ENCODE peak calls at places on chromosomes 12 and 14, in six cellular contexts. One of them, this sample, is unnamed.

GRCh38 chr12:43306066-43306465 is 245.9 kb downstream of the ADAMTS20 start:
- DNase-seq in ovary: no peak
- DNase-seq in AG04450: peak; percentile 93
- DNase-seq in uterus: peak; percentile 56
- DNase-seq in GM23338: no peak
- DNase-seq in PC-3: peak; percentile 89
- DNase-seq in this sample: peak; percentile 45

GRCh38 chr12:4114986-4115385 is 158.6 kb upstream of the CCND2 start:
- DNase-seq in PC-3: no peak
- DNase-seq in ovary: no peak
- DNase-seq in GM23338: peak; percentile 39
- DNase-seq in AG04450: no peak
- DNase-seq in uterus: no peak
- DNase-seq in this sample: no peak

GRCh38 chr12:10189653-10190052 is 10.8 kb downstream of the TMEM52B start:
- DNase-seq in PC-3: peak; percentile 66
- DNase-seq in AG04450: no peak
- DNase-seq in GM23338: no peak
- DNase-seq in uterus: peak; percentile 44
- DNase-seq in ovary: no peak
- DNase-seq in this sample: peak; percentile 23

GRCh38 chr12:6380141-6381121 is 3.5 kb upstream of the LTBR start:
- DNase-seq in ovary: no peak
- DNase-seq in PC-3: no peak
- DNase-seq in uterus: no peak
- DNase-seq in GM23338: no peak
- DNase-seq in AG04450: no peak
- DNase-seq in this sample: no peak

GRCh38 chr12:132056320-132056719 is 87.8 kb downstream of the DDX51 start:
- DNase-seq in uterus: no peak
- DNase-seq in PC-3: no peak
- DNase-seq in ovary: no peak
- DNase-seq in AG04450: no peak
- DNase-seq in GM23338: no peak
- DNase-seq in this sample: no peak

GRCh38 chr12:94134226-94134795 is 14.1 kb upstream of the PLXNC1 start:
- DNase-seq in AG04450: peak; percentile 20
- DNase-seq in ovary: no peak
- DNase-seq in GM23338: peak; percentile 62
- DNase-seq in PC-3: peak; percentile 79
- DNase-seq in uterus: no peak
- DNase-seq in this sample: no peak

GRCh38 chr14:63956326-63956725 is 103.5 kb downstream of the SYNE2 start:
- DNase-seq in ovary: no peak
- DNase-seq in PC-3: peak; percentile 19
- DNase-seq in AG04450: no peak
- DNase-seq in uterus: no peak
- DNase-seq in GM23338: no peak
- DNase-seq in this sample: no peak

GRCh38 chr12:105444809-105445102 is 114.3 kb downstream of the C12orf75 start:
- DNase-seq in uterus: no peak
- DNase-seq in PC-3: peak; percentile 34
- DNase-seq in GM23338: no peak
- DNase-seq in AG04450: no peak
- DNase-seq in ovary: no peak
- DNase-seq in this sample: no peak

GRCh38 chr14:99793213-99794155 is at the start of gene EML1:
- DNase-seq in ovary: peak; percentile 90
- DNase-seq in AG04450: peak; percentile 21
- DNase-seq in uterus: peak; percentile 85
- DNase-seq in PC-3: peak; percentile 80
- DNase-seq in GM23338: peak; percentile 88
- DNase-seq in this sample: peak; percentile 93

GRCh38 chr12:120037851-120038250 is 48.8 kb downstream of the BICDL1 start:
- DNase-seq in AG04450: no peak
- DNase-seq in GM23338: no peak
- DNase-seq in uterus: no peak
- DNase-seq in ovary: no peak
- DNase-seq in PC-3: peak; percentile 18
- DNase-seq in this sample: no peak

GRCh38 chr12:95318071-95318545 is 100.5 kb downstream of the VEZT start:
- DNase-seq in ovary: no peak
- DNase-seq in AG04450: peak; percentile 70
- DNase-seq in PC-3: peak; percentile 96
- DNase-seq in uterus: no peak
- DNase-seq in GM23338: no peak
- DNase-seq in this sample: no peak

GRCh38 chr14:89921896-89922548 is 32.5 kb downstream of the EFCAB11 start:
- DNase-seq in AG04450: no peak
- DNase-seq in uterus: no peak
- DNase-seq in ovary: no peak
- DNase-seq in PC-3: peak; percentile 79
- DNase-seq in GM23338: no peak
- DNase-seq in this sample: no peak

GRCh38 chr12:64720884-64721283 is 38.3 kb downstream of the GNS start:
- DNase-seq in GM23338: no peak
- DNase-seq in uterus: no peak
- DNase-seq in PC-3: no peak
- DNase-seq in AG04450: no peak
- DNase-seq in ovary: no peak
- DNase-seq in this sample: no peak

DNA sequence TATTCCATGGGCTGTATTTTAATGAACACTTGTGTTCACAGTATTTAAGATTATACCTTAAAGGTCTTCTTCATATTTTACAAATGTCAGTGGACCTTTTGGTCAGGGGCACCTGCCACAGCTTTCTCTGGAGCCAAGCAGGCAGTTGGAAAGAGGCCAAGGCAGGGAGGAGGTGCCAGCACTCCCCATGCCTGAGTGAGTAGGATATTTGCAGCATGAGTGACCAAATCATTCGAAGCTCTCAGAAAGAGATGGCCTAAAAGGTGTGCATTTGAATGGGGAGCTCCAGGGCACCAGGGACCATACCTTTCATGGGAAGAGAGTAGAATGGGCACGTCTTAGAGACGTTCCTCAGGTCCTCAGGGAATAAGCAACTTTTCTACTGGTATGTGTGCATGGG is 121.6 kb downstream of the GPR135 start:
- DNase-seq in uterus: no peak
- DNase-seq in AG04450: no peak
- DNase-seq in GM23338: no peak
- DNase-seq in ovary: no peak
- DNase-seq in PC-3: peak; percentile 67
- DNase-seq in this sample: no peak
- H3K27ac ChIP-seq in uterus: peak overlapping the region; percentile 48
- H3K27ac ChIP-seq in AG04450: no peak overlapping the region
- H3K27ac ChIP-seq in GM23338: peak overlapping the region; percentile 41
- H3K27ac ChIP-seq in ovary: no peak overlapping the region
- H3K27ac ChIP-seq in PC-3: peak overlapping the region; percentile 64
- H3K27ac ChIP-seq in this sample: no peak overlapping the region

GRCh38 chr12:108128221-108129016 is 669 bp upstream of the WSCD2 start:
- DNase-seq in uterus: no peak
- DNase-seq in AG04450: no peak
- DNase-seq in GM23338: no peak
- DNase-seq in PC-3: no peak
- DNase-seq in ovary: no peak
- DNase-seq in this sample: no peak

GRCh38 chr12:108131035-108131434 is 1.9 kb downstream of the WSCD2 start:
- DNase-seq in PC-3: no peak
- DNase-seq in uterus: no peak
- DNase-seq in ovary: no peak
- DNase-seq in GM23338: no peak
- DNase-seq in AG04450: no peak
- DNase-seq in this sample: no peak

GRCh38 chr12:108126990-108127468 is 2.1 kb upstream of the WSCD2 start:
- DNase-seq in PC-3: no peak
- DNase-seq in ovary: no peak
- DNase-seq in AG04450: no peak
- DNase-seq in uterus: peak; percentile 43
- DNase-seq in GM23338: no peak
- DNase-seq in this sample: no peak

GRCh38 chr12:108127654-108128053 is 1.4 kb upstream of the WSCD2 start:
- DNase-seq in PC-3: no peak
- DNase-seq in ovary: no peak
- DNase-seq in uterus: no peak
- DNase-seq in GM23338: no peak
- DNase-seq in AG04450: no peak
- DNase-seq in this sample: no peak

GRCh38 chr12:108129017-108129812 is at the start of gene WSCD2:
- DNase-seq in uterus: peak; percentile 67
- DNase-seq in ovary: peak; percentile 15
- DNase-seq in GM23338: peak; percentile 92
- DNase-seq in PC-3: peak; percentile 30
- DNase-seq in AG04450: no peak
- DNase-seq in this sample: peak; percentile 54
- TF ChIP-seq CTCF in uterus: no peak
- TF ChIP-seq CTCF in ovary: no peak
- TF ChIP-seq CTCF in GM23338: peak; percentile 55
- TF ChIP-seq CTCF in PC-3: no peak
- TF ChIP-seq CTCF in AG04450: no peak
- TF ChIP-seq CTCF in this sample: no peak

DNA sequence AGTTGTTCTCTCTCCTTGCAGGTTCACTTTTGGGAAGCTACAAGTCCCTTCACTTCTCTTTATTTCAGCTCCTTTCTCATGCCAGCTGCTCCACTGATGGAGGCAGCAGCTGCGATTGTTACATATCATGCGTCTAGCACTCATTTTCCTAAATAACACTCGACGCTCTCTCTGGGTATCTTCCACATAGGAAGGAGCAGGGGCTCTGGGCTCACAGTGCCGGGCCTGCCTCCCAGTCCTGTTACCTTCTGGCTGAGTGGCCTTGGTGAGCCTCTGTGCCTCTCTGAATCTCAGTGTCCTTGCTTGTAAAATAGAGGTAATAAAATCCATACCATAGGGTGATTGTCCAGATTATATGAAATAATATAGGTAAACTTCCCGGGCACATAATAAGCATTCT is 162.5 kb upstream of the HIF1A start:
- DNase-seq in AG04450: no peak
- DNase-seq in GM23338: no peak
- DNase-seq in uterus: no peak
- DNase-seq in PC-3: no peak
- DNase-seq in ovary: no peak
- DNase-seq in this sample: no peak
- H3K27ac ChIP-seq in AG04450: no peak overlapping the region
- H3K27ac ChIP-seq in GM23338: peak overlapping the region; percentile 20
- H3K27ac ChIP-seq in uterus: no peak overlapping the region
- H3K27ac ChIP-seq in PC-3: peak overlapping the region; percentile 60
- H3K27ac ChIP-seq in ovary: no peak overlapping the region
- H3K27ac ChIP-seq in this sample: no peak overlapping the region

GRCh38 chr12:121956041-121956341 is 37.6 kb downstream of the CFAP251 start:
- DNase-seq in PC-3: no peak
- DNase-seq in AG04450: no peak
- DNase-seq in uterus: no peak
- DNase-seq in GM23338: no peak
- DNase-seq in ovary: no peak
- DNase-seq in this sample: no peak
- TF ChIP-seq CTCF in PC-3: peak; percentile 10
- TF ChIP-seq CTCF in AG04450: no peak
- TF ChIP-seq CTCF in uterus: no peak
- TF ChIP-seq CTCF in GM23338: no peak
- TF ChIP-seq CTCF in ovary: no peak
- TF ChIP-seq CTCF in this sample: no peak

GRCh38 chr14:32656609-32657008 is 282.1 kb upstream of the NPAS3 start:
- DNase-seq in ovary: no peak
- DNase-seq in PC-3: no peak
- DNase-seq in AG04450: no peak
- DNase-seq in GM23338: no peak
- DNase-seq in uterus: no peak
- DNase-seq in this sample: no peak
- H3K27ac ChIP-seq in ovary: no peak overlapping the region
- H3K27ac ChIP-seq in PC-3: no peak overlapping the region
- H3K27ac ChIP-seq in AG04450: peak overlapping the region; percentile 78
- H3K27ac ChIP-seq in GM23338: no peak overlapping the region
- H3K27ac ChIP-seq in uterus: no peak overlapping the region
- H3K27ac ChIP-seq in this sample: peak overlapping the region; percentile 18

GRCh38 chr14:25430808-25431207 is 380.9 kb upstream of the STXBP6 start:
- DNase-seq in ovary: no peak
- DNase-seq in uterus: no peak
- DNase-seq in PC-3: no peak
- DNase-seq in AG04450: no peak
- DNase-seq in GM23338: no peak
- DNase-seq in this sample: no peak

GRCh38 chr14:25436906-25437305 is 387.0 kb upstream of the STXBP6 start:
- DNase-seq in ovary: no peak
- DNase-seq in AG04450: no peak
- DNase-seq in PC-3: no peak
- DNase-seq in GM23338: no peak
- DNase-seq in uterus: no peak
- DNase-seq in this sample: no peak

GRCh38 chr14:25431211-25432076 is 381.5 kb upstream of the STXBP6 start:
- DNase-seq in GM23338: peak; percentile 76
- DNase-seq in ovary: no peak
- DNase-seq in AG04450: no peak
- DNase-seq in PC-3: peak; percentile 23
- DNase-seq in uterus: no peak
- DNase-seq in this sample: no peak
- TF ChIP-seq CTCF in GM23338: peak; percentile 78
- TF ChIP-seq CTCF in ovary: no peak
- TF ChIP-seq CTCF in AG04450: no peak
- TF ChIP-seq CTCF in PC-3: peak; percentile 37
- TF ChIP-seq CTCF in uterus: no peak
- TF ChIP-seq CTCF in this sample: no peak

GRCh38 chr14:77203611-77204456 is 22.2 kb downstream of the TMEM63C start:
- DNase-seq in ovary: no peak
- DNase-seq in uterus: no peak
- DNase-seq in GM23338: no peak
- DNase-seq in AG04450: no peak
- DNase-seq in PC-3: no peak
- DNase-seq in this sample: peak; percentile 41
- H3K27ac ChIP-seq in ovary: no peak overlapping the region
- H3K27ac ChIP-seq in uterus: no peak overlapping the region
- H3K27ac ChIP-seq in GM23338: peak overlapping the region; percentile 18
- H3K27ac ChIP-seq in AG04450: no peak overlapping the region
- H3K27ac ChIP-seq in PC-3: no peak overlapping the region
- H3K27ac ChIP-seq in this sample: no peak overlapping the region

DNA sequence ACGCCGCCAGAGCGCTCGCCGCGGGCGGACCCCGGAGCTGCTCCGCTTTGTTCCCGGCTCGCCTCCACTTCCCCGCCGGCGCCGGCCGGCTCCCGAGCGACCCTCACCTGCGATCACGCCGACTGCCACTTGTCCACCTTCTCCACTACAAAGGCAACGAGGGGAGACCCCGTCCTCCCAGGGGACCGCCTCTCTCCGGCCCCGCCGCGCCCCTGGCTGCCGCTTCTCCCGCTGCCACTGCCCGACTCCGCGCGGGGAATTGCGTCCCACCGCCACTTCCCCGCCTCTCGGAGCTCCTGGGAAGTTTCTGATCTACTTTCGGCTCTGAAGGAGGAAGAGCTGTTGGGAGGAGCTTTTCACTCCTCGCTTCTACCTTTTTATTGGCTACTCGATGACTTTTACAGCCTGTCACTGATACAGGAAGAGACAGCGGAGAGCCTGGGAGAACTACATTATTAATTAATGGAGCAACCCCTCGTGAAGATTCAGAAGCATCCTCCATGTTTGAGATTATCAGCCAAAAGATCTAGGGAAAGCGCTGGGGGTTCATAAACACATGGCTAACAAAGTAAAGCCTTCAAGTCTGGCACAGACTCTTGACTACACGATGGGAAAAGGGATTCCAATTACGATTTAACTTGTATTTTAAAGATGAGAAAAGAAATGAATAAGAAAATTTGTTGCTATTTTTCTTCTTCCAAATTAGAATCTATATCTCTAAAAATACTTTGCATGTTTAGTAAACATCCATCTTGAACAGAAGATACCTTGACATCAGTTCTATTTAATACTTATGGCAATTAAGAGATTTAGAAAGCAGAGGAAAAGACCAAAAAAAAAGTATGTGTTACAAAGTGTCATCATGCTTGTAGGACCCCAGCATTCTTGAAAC is at the start of gene BAZ1A:
- DNase-seq in PC-3: peak; percentile 93
- DNase-seq in uterus: peak; percentile 68
- DNase-seq in GM23338: peak; percentile 82
- DNase-seq in ovary: peak; percentile 66
- DNase-seq in AG04450: peak; percentile 68
- DNase-seq in this sample: peak; percentile 64
- TF ChIP-seq CTCF in PC-3: no peak
- TF ChIP-seq CTCF in uterus: no peak
- TF ChIP-seq CTCF in GM23338: no peak
- TF ChIP-seq CTCF in ovary: peak; percentile 51
- TF ChIP-seq CTCF in AG04450: peak; percentile 25
- TF ChIP-seq CTCF in this sample: peak; percentile 19

This sample was measured in psoas muscle.